ENCODE peak calls at places on chromosomes 2 and 18, in eight cellular contexts. M, F, T, Z, B, Y, W and X are unnamed samples.
A peak's percentile ranks its signal among the peaks of the same experiment; 100 is the strongest.

GRCh38 chr2:204670124-204670523 is 124.8 kb downstream of the PARD3B start:
- DNase-seq in M (no peak), F (no peak), T (no peak), Z (no peak), B (peak; percentile 6), Y (no peak), W (no peak), X (no peak)

GRCh38 chr2:228762565-228762964 is 508.5 kb downstream of the PID1 start:
- DNase-seq in M (no peak), F (no peak), T (no peak), Z (no peak), B (no peak), Y (no peak), W (no peak), X (no peak)

GRCh38 chr2:193561054-193561453 is 1366.3 kb upstream of the TMEFF2 start:
- DNase-seq in M (no peak), F (no peak), T (no peak), Z (no peak), B (no peak), Y (no peak), W (no peak), X (no peak)

GRCh38 chr2:23596316-23596885 is 211.4 kb downstream of the KLHL29 start:
- DNase-seq in M (peak; percentile 92), F (no peak), T (no peak), Z (no peak), B (no peak), Y (no peak), W (no peak), X (no peak)

GRCh38 chr2:27663160-27663462 is 303 bp downstream of the SUPT7L start:
- DNase-seq in M (no peak), F (no peak), T (no peak), Z (no peak), B (no peak), Y (no peak), W (no peak), X (no peak)

GRCh38 chr2:112793449-112793978 is 9.2 kb upstream of the IL1A start:
- DNase-seq in M (no peak), F (no peak), T (no peak), Z (no peak), B (no peak), Y (no peak), W (no peak), X (peak; percentile 80)

GRCh38 chr2:23294238-23294637 is 90.7 kb upstream of the KLHL29 start:
- DNase-seq in M (no peak), F (no peak), T (no peak), Z (no peak), B (no peak), Y (no peak), W (no peak), X (no peak)

GRCh38 chr18:68925268-68925667 is 127.4 kb downstream of the CCDC102B start:
- DNase-seq in M (no peak), F (no peak), T (no peak), Z (no peak), B (peak; percentile 45), Y (no peak), W (no peak), X (no peak)

GRCh38 chr18:53004798-53005197 is 664.8 kb downstream of the DCC start:
- DNase-seq in M (no peak), F (no peak), T (no peak), Z (no peak), B (no peak), Y (no peak), W (no peak), X (no peak)

GRCh38 chr2:67790622-67791021 is 272.2 kb downstream of the C1D start:
- DNase-seq in M (no peak), F (no peak), T (no peak), Z (peak; percentile 13), B (peak; percentile 47), Y (no peak), W (no peak), X (no peak)

GRCh38 chr18:2889761-2890192 is 43.0 kb downstream of the EMILIN2 start:
- DNase-seq in M (no peak), F (no peak), T (peak; percentile 18), Z (no peak), B (no peak), Y (no peak), W (no peak), X (no peak)

GRCh38 chr2:61822255-61822654 is 31.6 kb downstream of the FAM161A start:
- DNase-seq in M (no peak), F (no peak), T (no peak), Z (no peak), B (no peak), Y (no peak), W (no peak), X (no peak)